ENCODE peak calls at places on chromosome 2, in five cellular contexts. One of them, this sample, is unnamed.

GRCh38 chr2:128264881-128265607 is 53.6 kb downstream of the HS6ST1 start:
- DNase-seq in K562: no peak
- DNase-seq in GM12878: no peak
- DNase-seq in HepG2: no peak
- DNase-seq in transverse colon: no peak
- DNase-seq in this sample: no peak

GRCh38 chr2:187615364-187615763 is 61.1 kb upstream of the TFPI start:
- DNase-seq in K562: no peak
- DNase-seq in HepG2: no peak
- DNase-seq in GM12878: no peak
- DNase-seq in transverse colon: no peak
- DNase-seq in this sample: no peak

GRCh38 chr2:226515344-226516055 is 284.1 kb downstream of the IRS1 start:
- DNase-seq in GM12878: no peak
- DNase-seq in transverse colon: no peak
- DNase-seq in K562: no peak
- DNase-seq in HepG2: peak
- DNase-seq in this sample: no peak

GRCh38 chr2:241878007-241878970 is 8.8 kb downstream of the RTP5 start:
- DNase-seq in HepG2: peak
- DNase-seq in GM12878: no peak
- DNase-seq in transverse colon: peak
- DNase-seq in K562: peak
- DNase-seq in this sample: peak

GRCh38 chr2:98959759-98960507 is 23.9 kb upstream of the CRACDL start:
- DNase-seq in transverse colon: no peak
- DNase-seq in HepG2: no peak
- DNase-seq in GM12878: no peak
- DNase-seq in K562: no peak
- DNase-seq in this sample: no peak

GRCh38 chr2:30505500-30506180 is 58.6 kb downstream of the LCLAT1 start:
- DNase-seq in K562: no peak
- DNase-seq in transverse colon: no peak
- DNase-seq in HepG2: peak
- DNase-seq in GM12878: no peak
- DNase-seq in this sample: no peak

GRCh38 chr2:162826901-162827300 is 11.7 kb downstream of the KCNH7 start:
- DNase-seq in GM12878: no peak
- DNase-seq in K562: no peak
- DNase-seq in HepG2: no peak
- DNase-seq in transverse colon: no peak
- DNase-seq in this sample: no peak

GRCh38 chr2:26516781-26517180 is 38.9 kb upstream of the OTOF start:
- DNase-seq in transverse colon: no peak
- DNase-seq in HepG2: no peak
- DNase-seq in K562: no peak
- DNase-seq in GM12878: no peak
- DNase-seq in this sample: no peak

GRCh38 chr2:86193901-86194567 is 1.2 kb downstream of the IMMT start:
- DNase-seq in transverse colon: no peak
- DNase-seq in K562: no peak
- DNase-seq in HepG2: peak
- DNase-seq in GM12878: no peak
- DNase-seq in this sample: no peak

GRCh38 chr2:199771948-199772692 is 78.9 kb downstream of the FTCDNL1 start:
- DNase-seq in HepG2: no peak
- DNase-seq in K562: no peak
- DNase-seq in transverse colon: no peak
- DNase-seq in GM12878: no peak
- DNase-seq in this sample: no peak
- TF ChIP-seq POLR2AphosphoS5 in HepG2: no peak
- TF ChIP-seq POLR2AphosphoS5 in K562: no peak
- TF ChIP-seq POLR2AphosphoS5 in transverse colon: no peak
- TF ChIP-seq POLR2AphosphoS5 in GM12878: no peak
- TF ChIP-seq POLR2AphosphoS5 in this sample: no peak

GRCh38 chr2:105777071-105777482 is 32.4 kb downstream of the NCK2 start:
- DNase-seq in HepG2: no peak
- DNase-seq in GM12878: no peak
- DNase-seq in K562: no peak
- DNase-seq in transverse colon: peak
- DNase-seq in this sample: no peak

GRCh38 chr2:105779394-105779793 is 34.7 kb downstream of the NCK2 start:
- DNase-seq in HepG2: no peak
- DNase-seq in GM12878: no peak
- DNase-seq in transverse colon: no peak
- DNase-seq in K562: no peak
- DNase-seq in this sample: no peak

GRCh38 chr2:105777506-105778343 is 33.0 kb downstream of the NCK2 start:
- DNase-seq in transverse colon: no peak
- DNase-seq in K562: no peak
- DNase-seq in GM12878: no peak
- DNase-seq in HepG2: no peak
- DNase-seq in this sample: no peak

GRCh38 chr2:105776560-105776928 is 31.8 kb downstream of the NCK2 start:
- DNase-seq in GM12878: no peak
- DNase-seq in K562: no peak
- DNase-seq in HepG2: no peak
- DNase-seq in transverse colon: no peak
- DNase-seq in this sample: no peak

DNA sequence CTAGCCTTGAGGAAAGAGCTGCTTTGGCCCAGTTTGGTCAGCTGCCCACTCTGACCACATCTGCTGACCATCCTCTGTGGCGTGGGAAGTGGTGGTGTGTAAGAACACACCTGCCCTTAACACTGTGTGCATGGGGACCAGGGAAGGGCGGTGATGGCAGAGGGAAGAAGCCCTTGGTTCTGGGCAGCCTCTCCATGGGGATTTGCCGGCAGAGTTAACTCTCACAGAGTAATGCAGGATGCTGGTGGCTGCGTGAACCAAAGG is 33.6 kb downstream of the NCK2 start:
- DNase-seq in HepG2: no peak
- DNase-seq in K562: no peak
- DNase-seq in transverse colon: no peak
- DNase-seq in GM12878: no peak
- DNase-seq in this sample: no peak
- H3K27ac ChIP-seq in HepG2: no peak
- H3K27ac ChIP-seq in K562: no peak
- H3K27ac ChIP-seq in transverse colon: no peak
- H3K27ac ChIP-seq in GM12878: no peak
- H3K27ac ChIP-seq in this sample: no peak

GRCh38 chr2:112055110-112055832 is at the start of gene TMEM87B:
- DNase-seq in GM12878: peak
- DNase-seq in K562: peak
- DNase-seq in transverse colon: peak
- DNase-seq in HepG2: peak
- DNase-seq in this sample: peak
- TF ChIP-seq EP300 in GM12878: no peak
- TF ChIP-seq EP300 in K562: peak
- TF ChIP-seq EP300 in transverse colon: no peak
- TF ChIP-seq EP300 in HepG2: no peak
- TF ChIP-seq EP300 in this sample: no peak

GRCh38 chr2:219428469-219428868 is 6.2 kb upstream of the SPEG start:
- DNase-seq in transverse colon: no peak
- DNase-seq in K562: no peak
- DNase-seq in HepG2: no peak
- DNase-seq in GM12878: no peak
- DNase-seq in this sample: no peak
- TF ChIP-seq POLR2AphosphoS5 in transverse colon: no peak
- TF ChIP-seq POLR2AphosphoS5 in K562: no peak
- TF ChIP-seq POLR2AphosphoS5 in HepG2: no peak
- TF ChIP-seq POLR2AphosphoS5 in GM12878: no peak
- TF ChIP-seq POLR2AphosphoS5 in this sample: peak

This sample was measured in sigmoid colon.